ENCODE peak calls at places on chromosome 1, in four cellular contexts. R is psoas muscle, B is Caco-2, X is esophagus squamous epithelium. E is an unnamed sample.

GRCh38 chr1:5640845-5641244 is 351.4 kb downstream of the NPHP4 start:
- DNase-seq in R (no peak), B (no peak), X (no peak), E (no peak)

GRCh38 chr1:29878501-29878900 is 642.2 kb downstream of the PTPRU start:
- DNase-seq in R (no peak), B (no peak), X (no peak), E (no peak)

GRCh38 chr1:24424207-24424606 is 8.6 kb downstream of the NIPAL3 start:
- DNase-seq in R (no peak), B (no peak), X (no peak), E (no peak)

GRCh38 chr1:65958561-65959350 is 166.1 kb downstream of the PDE4B start:
- DNase-seq in R (peak; percentile 34), B (no peak), X (no peak), E (no peak)

GRCh38 chr1:41394918-41395598 is 33.8 kb downstream of the FOXO6 start:
- DNase-seq in R (no peak), B (no peak), X (no peak), E (no peak)

GRCh38 chr1:1420654-1421134 is 382 bp downstream of the ANKRD65 start:
- DNase-seq in R (no peak), B (no peak), X (no peak), E (no peak)

GRCh38 chr1:87129606-87130005 is 199.1 kb upstream of the LMO4 start:
- DNase-seq in R (peak; percentile 53), B (no peak), X (no peak), E (no peak)

GRCh38 chr1:246784621-246785535 is 60.7 kb downstream of the SCCPDH start:
- DNase-seq in R (no peak), B (no peak), X (no peak), E (no peak)

GRCh38 chr1:3154081-3154795 is 85.2 kb downstream of the PRDM16 start:
- DNase-seq in R (no peak), B (no peak), X (no peak), E (no peak)

DNA sequence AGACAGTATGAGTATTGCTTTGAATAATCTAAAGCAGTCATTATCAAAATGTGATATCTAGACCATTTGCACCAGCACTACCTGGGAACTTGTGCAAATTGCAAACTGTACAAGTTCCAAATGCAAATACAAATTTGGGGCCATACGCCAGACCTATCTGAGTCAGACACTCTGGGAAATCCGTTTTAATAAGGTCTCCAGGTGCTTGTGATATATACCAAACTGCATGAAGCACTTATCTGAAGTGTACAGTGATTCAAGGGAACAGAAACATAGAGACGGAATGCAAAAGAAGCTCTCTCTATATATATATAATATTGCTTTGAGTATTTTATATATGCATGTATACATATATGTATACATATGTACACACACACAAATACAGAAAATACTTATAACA is 36.2 kb upstream of the ASPM start:
- DNase-seq in R (no peak), B (no peak), X (no peak), E (no peak)
- H3K36me3 ChIP-seq in R (peaks cover 94% of the 10 kb centered on the region), B (peaks cover 1% of the 10 kb centered on the region), X (peaks cover 91% of the 10 kb centered on the region), E (peaks cover 74% of the 10 kb centered on the region)

DNA sequence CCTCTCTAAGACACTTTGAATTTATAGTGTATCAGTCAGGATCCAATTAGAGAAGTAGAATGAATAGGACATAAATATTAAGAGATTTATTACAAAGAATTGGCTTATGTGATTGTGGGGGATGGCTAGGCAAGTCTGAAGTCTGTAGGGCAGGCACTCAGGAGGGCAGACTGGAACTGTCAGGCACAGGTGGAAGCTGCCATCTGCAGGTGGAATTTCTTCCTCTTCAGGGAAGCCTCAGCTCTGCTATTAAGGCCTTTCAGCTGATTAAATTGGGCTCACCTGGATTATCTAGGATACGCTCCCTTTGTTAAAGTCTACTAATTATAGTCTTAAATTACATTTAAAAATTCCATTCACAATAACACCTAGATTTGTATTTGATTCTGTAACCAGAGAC is 92.0 kb upstream of the HAO2 start:
- DNase-seq in R (no peak), B (no peak), X (no peak), E (no peak)
- H3K4me3 ChIP-seq in R (no peak overlapping the region), B (no peak overlapping the region), X (no peak overlapping the region), E (no peak overlapping the region)

DNA sequence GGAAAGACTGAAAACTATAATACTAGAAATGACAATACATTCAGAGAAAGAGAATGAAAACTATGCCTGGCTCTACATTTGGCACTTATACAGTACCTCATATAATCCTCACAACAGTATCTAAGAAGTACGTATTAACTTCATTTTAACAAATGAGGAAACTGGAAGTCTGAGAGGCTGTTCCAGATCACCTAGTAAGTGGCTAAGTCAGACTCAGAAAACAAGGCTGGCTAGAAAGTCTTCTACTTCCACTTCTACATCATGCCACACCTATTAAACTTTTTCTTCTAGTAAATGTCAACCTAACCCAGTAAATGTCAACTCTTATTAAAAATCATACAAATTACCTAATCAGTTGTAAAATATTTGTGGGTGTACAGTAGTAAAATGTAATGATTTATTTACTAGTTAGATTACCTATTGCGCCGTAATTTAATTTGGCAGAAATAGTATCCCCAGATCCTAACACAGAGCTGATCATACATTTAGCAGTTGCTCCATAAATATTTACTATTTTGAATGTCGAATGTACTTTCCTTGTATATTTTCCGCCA is 36.8 kb upstream of the ASPM start:
- DNase-seq in R (no peak), B (no peak), X (no peak), E (no peak)
- H3K36me3 ChIP-seq in R (peaks cover 94% of the 10 kb centered on the region), B (peaks cover 1% of the 10 kb centered on the region), X (peaks cover 91% of the 10 kb centered on the region), E (peaks cover 74% of the 10 kb centered on the region)

DNA sequence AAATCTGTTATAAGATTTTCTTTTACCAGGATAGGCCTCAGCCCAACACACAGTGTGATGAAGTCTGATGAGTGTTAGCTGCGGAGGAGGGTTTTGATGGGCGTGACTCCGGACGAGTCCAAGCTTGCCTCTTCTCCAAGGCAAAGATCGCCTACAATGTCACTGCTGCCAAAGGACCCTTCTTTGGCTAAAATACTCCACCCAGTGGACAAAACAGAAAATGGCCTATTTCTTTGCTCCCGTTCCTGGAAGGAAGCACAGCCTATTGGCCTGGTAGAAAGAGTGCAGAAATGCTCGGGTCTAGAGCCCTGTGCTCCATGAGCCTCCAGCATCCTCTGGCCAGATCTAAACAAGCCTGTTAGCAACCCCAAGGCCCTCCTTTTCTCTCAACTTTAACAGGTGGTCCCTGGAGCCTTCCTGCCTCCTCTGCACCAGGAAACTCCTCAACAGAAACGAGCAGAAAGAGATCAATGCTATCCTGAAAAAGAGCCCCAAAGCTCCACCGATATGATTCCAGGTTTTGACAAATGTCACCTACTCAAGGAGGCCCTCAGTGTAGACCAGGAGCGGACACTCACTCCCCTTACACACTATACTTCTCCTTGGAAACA is 3.4 kb upstream of the CASQ2 start:
- DNase-seq in R (peak; percentile 65), B (peak; percentile 75), X (no peak), E (peak; percentile 87)
- H3K4me3 ChIP-seq in R (peak overlapping the region; percentile 15), B (no peak overlapping the region), X (no peak overlapping the region), E (no peak overlapping the region)

GRCh38 chr1:161044535-161044907 is 1.3 kb downstream of the USF1 start:
- DNase-seq in R (no peak), B (no peak), X (no peak), E (no peak)
- H3K36me3 ChIP-seq in R (peaks cover 36% of the 10 kb centered on the region), B (peaks cover 11% of the 10 kb centered on the region), X (peaks cover 59% of the 10 kb centered on the region), E (peaks cover 36% of the 10 kb centered on the region)

GRCh38 chr1:156080598-156081173 is 1.6 kb downstream of the MEX3A start:
- DNase-seq in R (no peak), B (no peak), X (no peak), E (no peak)
- H3K4me3 ChIP-seq in R (no peak overlapping the region), B (peak overlapping the region; percentile 83), X (peak overlapping the region; percentile 75), E (peak overlapping the region; percentile 70)

DNA sequence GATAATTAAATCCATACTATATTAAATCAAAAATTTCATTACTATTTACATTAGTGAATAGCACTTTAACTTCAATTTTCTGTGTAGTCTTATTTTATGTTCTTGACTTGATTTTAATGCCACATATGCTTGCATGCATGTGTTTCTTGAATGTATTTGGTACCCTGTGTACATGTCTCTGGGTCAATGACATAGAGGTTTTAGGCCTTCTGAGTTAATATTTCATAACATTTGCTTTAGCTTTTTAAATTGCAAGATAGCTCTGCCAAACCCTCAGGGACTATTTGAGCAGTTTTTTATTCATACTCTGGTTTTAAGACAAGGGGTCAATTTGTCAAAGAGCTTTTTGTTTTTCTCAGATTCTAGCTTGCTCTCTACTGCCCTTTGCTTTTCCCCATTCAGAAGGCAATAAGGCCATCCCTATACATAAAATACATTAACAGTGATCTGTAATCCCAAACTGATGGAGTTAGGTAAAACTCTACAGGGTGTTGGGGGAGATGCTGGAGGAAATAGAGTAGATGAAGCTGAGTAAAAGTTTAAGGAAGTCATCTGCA is 5.0 kb downstream of the MLLT11 start:
- DNase-seq in R (no peak), B (no peak), X (no peak), E (no peak)
- H3K36me3 ChIP-seq in R (no peaks in the 10 kb centered on the region), B (no peaks in the 10 kb centered on the region), X (no peaks in the 10 kb centered on the region), E (no peaks in the 10 kb centered on the region)

GRCh38 chr1:89844860-89845259 is 24.0 kb downstream of the LRRC8D start:
- DNase-seq in R (no peak), B (no peak), X (no peak), E (no peak)
- H3K4me3 ChIP-seq in R (no peak overlapping the region), B (no peak overlapping the region), X (no peak overlapping the region), E (no peak overlapping the region)

E was measured in RWPE2.